ENCODE peak calls at places on chromosomes 3 and 15, in eight cellular contexts. One of them, this sample, is unnamed.

GRCh38 chr3:156543043-156543555 is 11.8 kb downstream of the SSR3 start:
- DNase-seq in ovary: no peak
- DNase-seq in A549: no peak
- DNase-seq in lower leg skin: no peak
- DNase-seq in IMR-90: no peak
- DNase-seq in H54: no peak
- DNase-seq in esophagus muscularis mucosa: no peak
- DNase-seq in HCT116: no peak
- DNase-seq in this sample: no peak

GRCh38 chr15:71802770-71803169 is 7.6 kb upstream of the NR2E3 start:
- DNase-seq in ovary: no peak
- DNase-seq in A549: no peak
- DNase-seq in lower leg skin: no peak
- DNase-seq in IMR-90: no peak
- DNase-seq in H54: no peak
- DNase-seq in esophagus muscularis mucosa: no peak
- DNase-seq in HCT116: no peak
- DNase-seq in this sample: no peak

GRCh38 chr3:55485208-55485791 is 1.8 kb downstream of the WNT5A start:
- DNase-seq in ovary: peak
- DNase-seq in A549: peak
- DNase-seq in lower leg skin: no peak
- DNase-seq in IMR-90: peak
- DNase-seq in H54: peak
- DNase-seq in esophagus muscularis mucosa: no peak
- DNase-seq in HCT116: no peak
- DNase-seq in this sample: peak

GRCh38 chr3:154904328-154904727 is 175.8 kb upstream of the MME start:
- DNase-seq in ovary: no peak
- DNase-seq in A549: no peak
- DNase-seq in lower leg skin: no peak
- DNase-seq in IMR-90: peak
- DNase-seq in H54: peak
- DNase-seq in esophagus muscularis mucosa: no peak
- DNase-seq in HCT116: peak
- DNase-seq in this sample: no peak

GRCh38 chr3:8575364-8576104 is 69.1 kb downstream of the SSUH2 start:
- DNase-seq in ovary: no peak
- DNase-seq in A549: no peak
- DNase-seq in lower leg skin: no peak
- DNase-seq in IMR-90: peak
- DNase-seq in H54: no peak
- DNase-seq in esophagus muscularis mucosa: no peak
- DNase-seq in HCT116: no peak
- DNase-seq in this sample: no peak

GRCh38 chr3:78201066-78201465 is 1161.2 kb downstream of the ROBO2 start:
- DNase-seq in ovary: no peak
- DNase-seq in A549: no peak
- DNase-seq in lower leg skin: no peak
- DNase-seq in IMR-90: no peak
- DNase-seq in H54: no peak
- DNase-seq in esophagus muscularis mucosa: no peak
- DNase-seq in HCT116: no peak
- DNase-seq in this sample: no peak

GRCh38 chr3:188772886-188773285 is 398.9 kb upstream of the TPRG1 start:
- DNase-seq in ovary: peak
- DNase-seq in A549: peak
- DNase-seq in lower leg skin: no peak
- DNase-seq in IMR-90: peak
- DNase-seq in H54: no peak
- DNase-seq in esophagus muscularis mucosa: peak
- DNase-seq in HCT116: no peak
- DNase-seq in this sample: peak

GRCh38 chr15:85381850-85382751 is 1.7 kb downstream of the AKAP13 start:
- DNase-seq in ovary: no peak
- DNase-seq in A549: no peak
- DNase-seq in lower leg skin: no peak
- DNase-seq in IMR-90: no peak
- DNase-seq in H54: no peak
- DNase-seq in esophagus muscularis mucosa: peak
- DNase-seq in HCT116: no peak
- DNase-seq in this sample: no peak

GRCh38 chr3:95297586-95297985 is 1234.7 kb downstream of the NSUN3 start:
- DNase-seq in ovary: no peak
- DNase-seq in A549: no peak
- DNase-seq in lower leg skin: no peak
- DNase-seq in IMR-90: no peak
- DNase-seq in H54: no peak
- DNase-seq in esophagus muscularis mucosa: no peak
- DNase-seq in HCT116: no peak
- DNase-seq in this sample: no peak

GRCh38 chr3:22819209-22819608 is 383.9 kb upstream of the UBE2E2 start:
- DNase-seq in ovary: no peak
- DNase-seq in A549: no peak
- DNase-seq in lower leg skin: no peak
- DNase-seq in IMR-90: no peak
- DNase-seq in H54: no peak
- DNase-seq in esophagus muscularis mucosa: no peak
- DNase-seq in HCT116: no peak
- DNase-seq in this sample: no peak

GRCh38 chr3:102444101-102444500 is 9.3 kb downstream of the ZPLD1 start:
- DNase-seq in ovary: no peak
- DNase-seq in A549: no peak
- DNase-seq in lower leg skin: no peak
- DNase-seq in IMR-90: peak
- DNase-seq in H54: no peak
- DNase-seq in esophagus muscularis mucosa: no peak
- DNase-seq in HCT116: no peak
- DNase-seq in this sample: no peak

GRCh38 chr3:133448478-133449122 is 48.7 kb downstream of the BFSP2 start:
- DNase-seq in ovary: no peak
- DNase-seq in A549: no peak
- DNase-seq in lower leg skin: no peak
- DNase-seq in IMR-90: no peak
- DNase-seq in H54: no peak
- DNase-seq in esophagus muscularis mucosa: no peak
- DNase-seq in HCT116: no peak
- DNase-seq in this sample: no peak
- TF ChIP-seq POLR2A in ovary: no peak
- TF ChIP-seq POLR2A in A549: no peak
- TF ChIP-seq POLR2A in lower leg skin: no peak
- TF ChIP-seq POLR2A in IMR-90: no peak
- TF ChIP-seq POLR2A in H54: no peak
- TF ChIP-seq POLR2A in esophagus muscularis mucosa: no peak
- TF ChIP-seq POLR2A in HCT116: no peak
- TF ChIP-seq POLR2A in this sample: no peak

DNA sequence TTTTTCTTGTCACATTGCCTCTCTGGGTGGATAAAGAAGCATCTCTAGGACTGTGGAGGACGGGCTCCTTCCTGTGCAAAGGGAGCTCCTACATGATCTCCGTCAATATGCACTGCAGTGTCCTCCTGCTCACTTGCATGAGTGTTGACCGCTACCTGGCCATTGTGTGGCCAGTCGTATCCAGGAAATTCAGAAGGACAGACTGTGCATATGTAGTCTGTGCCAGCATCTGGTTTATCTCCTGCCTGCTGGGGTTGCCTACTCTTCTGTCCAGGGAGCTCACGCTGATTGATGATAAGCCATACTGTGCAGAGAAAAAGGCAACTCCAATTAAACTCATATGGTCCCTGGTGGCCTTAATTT is 478 bp downstream of the GPR15 start:
- DNase-seq in ovary: no peak
- DNase-seq in A549: no peak
- DNase-seq in lower leg skin: no peak
- DNase-seq in IMR-90: no peak
- DNase-seq in H54: no peak
- DNase-seq in esophagus muscularis mucosa: no peak
- DNase-seq in HCT116: no peak
- DNase-seq in this sample: no peak
- TF ChIP-seq POLR2A in ovary: no peak
- TF ChIP-seq POLR2A in A549: no peak
- TF ChIP-seq POLR2A in lower leg skin: no peak
- TF ChIP-seq POLR2A in IMR-90: no peak
- TF ChIP-seq POLR2A in H54: no peak
- TF ChIP-seq POLR2A in esophagus muscularis mucosa: no peak
- TF ChIP-seq POLR2A in HCT116: no peak
- TF ChIP-seq POLR2A in this sample: no peak

GRCh38 chr15:58331903-58332675 is 99.7 kb upstream of the LIPC start:
- DNase-seq in ovary: peak
- DNase-seq in A549: peak
- DNase-seq in lower leg skin: peak
- DNase-seq in IMR-90: peak
- DNase-seq in H54: peak
- DNase-seq in esophagus muscularis mucosa: peak
- DNase-seq in HCT116: peak
- DNase-seq in this sample: peak
- TF ChIP-seq POLR2A in ovary: peak
- TF ChIP-seq POLR2A in A549: peak
- TF ChIP-seq POLR2A in lower leg skin: no peak
- TF ChIP-seq POLR2A in IMR-90: no peak
- TF ChIP-seq POLR2A in H54: no peak
- TF ChIP-seq POLR2A in esophagus muscularis mucosa: no peak
- TF ChIP-seq POLR2A in HCT116: peak
- TF ChIP-seq POLR2A in this sample: peak

GRCh38 chr3:186839874-186840641 is 2.5 kb upstream of the ADIPOQ start:
- DNase-seq in ovary: no peak
- DNase-seq in A549: no peak
- DNase-seq in lower leg skin: no peak
- DNase-seq in IMR-90: no peak
- DNase-seq in H54: no peak
- DNase-seq in esophagus muscularis mucosa: no peak
- DNase-seq in HCT116: no peak
- DNase-seq in this sample: no peak
- TF ChIP-seq POLR2A in ovary: no peak
- TF ChIP-seq POLR2A in A549: no peak
- TF ChIP-seq POLR2A in lower leg skin: no peak
- TF ChIP-seq POLR2A in IMR-90: no peak
- TF ChIP-seq POLR2A in H54: no peak
- TF ChIP-seq POLR2A in esophagus muscularis mucosa: no peak
- TF ChIP-seq POLR2A in HCT116: no peak
- TF ChIP-seq POLR2A in this sample: no peak

DNA sequence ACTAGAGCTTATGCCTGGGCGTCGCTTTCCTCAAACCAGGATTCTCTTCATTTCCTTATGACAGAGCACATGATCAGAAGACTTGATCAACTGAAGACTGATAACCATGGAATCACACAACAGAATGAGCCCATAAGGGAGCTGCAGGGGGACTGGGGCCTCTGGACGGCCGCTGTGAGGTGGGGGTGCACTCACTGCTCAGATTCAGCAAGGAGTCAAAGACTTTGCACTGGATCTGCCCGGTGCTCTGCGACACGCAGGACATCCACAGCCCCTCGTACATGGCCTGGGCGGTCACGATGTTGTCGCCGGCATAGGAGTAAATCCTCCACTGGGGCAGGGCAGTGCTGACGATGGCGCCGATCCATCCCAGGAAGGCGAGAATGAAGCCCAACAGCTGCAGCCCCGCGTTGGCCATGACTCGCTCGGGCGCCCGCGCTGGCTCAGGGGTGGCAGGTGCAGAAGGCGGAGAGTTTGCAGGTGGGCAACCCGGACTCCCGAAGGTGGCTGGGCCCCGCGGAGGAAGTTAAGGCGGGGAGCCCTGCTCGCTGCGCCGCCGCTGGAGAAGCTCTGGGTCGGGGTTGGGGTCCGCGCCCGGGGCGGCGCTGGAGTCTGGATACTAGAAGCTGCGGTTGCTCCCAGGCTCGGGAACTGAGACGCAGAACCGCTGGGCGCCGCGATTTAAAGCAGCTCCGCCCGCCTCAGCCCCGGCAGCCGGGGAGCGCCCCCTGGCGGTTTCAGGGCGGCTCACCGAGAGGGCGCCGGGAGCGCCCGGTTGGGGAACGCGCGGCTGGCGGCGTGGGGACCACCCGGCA is at the start of gene CLDN1:
- DNase-seq in ovary: peak
- DNase-seq in A549: peak
- DNase-seq in lower leg skin: peak
- DNase-seq in IMR-90: peak
- DNase-seq in H54: peak
- DNase-seq in esophagus muscularis mucosa: no peak
- DNase-seq in HCT116: peak
- DNase-seq in this sample: peak
- TF ChIP-seq POLR2A in ovary: peak
- TF ChIP-seq POLR2A in A549: peak
- TF ChIP-seq POLR2A in lower leg skin: no peak
- TF ChIP-seq POLR2A in IMR-90: peak
- TF ChIP-seq POLR2A in H54: no peak
- TF ChIP-seq POLR2A in esophagus muscularis mucosa: no peak
- TF ChIP-seq POLR2A in HCT116: no peak
- TF ChIP-seq POLR2A in this sample: peak

DNA sequence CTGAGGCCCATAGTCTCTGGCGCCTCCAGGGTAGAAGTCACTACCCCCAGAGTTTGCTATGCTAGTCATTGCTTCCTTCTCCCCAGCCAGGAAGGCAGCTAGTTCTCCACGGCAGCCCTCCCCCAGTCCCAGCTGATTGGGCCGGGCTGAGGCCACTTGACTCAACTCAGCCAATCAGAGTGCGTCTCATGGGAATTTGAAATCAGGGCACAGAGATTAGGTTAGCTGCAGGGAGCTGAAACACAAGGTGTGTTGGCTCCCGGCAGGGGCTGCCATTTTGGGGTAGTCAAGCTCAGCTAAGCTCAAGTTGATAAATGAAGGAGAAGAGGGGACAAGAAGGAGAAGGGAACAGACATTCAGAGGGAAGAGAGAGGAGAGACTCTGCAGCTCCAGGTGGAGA is 32.8 kb downstream of the LINGO1 start:
- DNase-seq in ovary: no peak
- DNase-seq in A549: peak
- DNase-seq in lower leg skin: no peak
- DNase-seq in IMR-90: peak
- DNase-seq in H54: peak
- DNase-seq in esophagus muscularis mucosa: no peak
- DNase-seq in HCT116: peak
- DNase-seq in this sample: no peak
- TF ChIP-seq POLR2A in ovary: no peak
- TF ChIP-seq POLR2A in A549: no peak
- TF ChIP-seq POLR2A in lower leg skin: no peak
- TF ChIP-seq POLR2A in IMR-90: no peak
- TF ChIP-seq POLR2A in H54: no peak
- TF ChIP-seq POLR2A in esophagus muscularis mucosa: no peak
- TF ChIP-seq POLR2A in HCT116: peak
- TF ChIP-seq POLR2A in this sample: no peak

GRCh38 chr15:89893696-89894450 is at the start of gene AP3S2:
- DNase-seq in ovary: peak
- DNase-seq in A549: peak
- DNase-seq in lower leg skin: peak
- DNase-seq in IMR-90: peak
- DNase-seq in H54: peak
- DNase-seq in esophagus muscularis mucosa: peak
- DNase-seq in HCT116: peak
- DNase-seq in this sample: peak
- TF ChIP-seq POLR2A in ovary: peak
- TF ChIP-seq POLR2A in A549: peak
- TF ChIP-seq POLR2A in lower leg skin: no peak
- TF ChIP-seq POLR2A in IMR-90: peak
- TF ChIP-seq POLR2A in H54: peak
- TF ChIP-seq POLR2A in esophagus muscularis mucosa: peak
- TF ChIP-seq POLR2A in HCT116: no peak
- TF ChIP-seq POLR2A in this sample: peak

This sample was measured in adrenal gland.